ENCODE peak calls at places on chromosomes 3 and 15, in ten cellular contexts. M is right cardiac atrium, Q is IMR-90, Z is ovary, N is neural progenitor cell, U is uterus, A is OCI-LY7, I is psoas muscle, V is tibial artery, G is lung. R is an unnamed sample. For H3K9me3 and H3K4me1, the result is how much of the 10 kb centered on the place peaks cover.

GRCh38 chr15:75725021-75725718 is 12.5 kb upstream of the CSPG4 start:
- DNase-seq in V (peak), M (no peak), Q (no peak), I (peak), N (no peak), G (no peak), A (no peak), U (no peak), Z (no peak), R (no peak)

GRCh38 chr15:79595271-79595670 is 163.1 kb downstream of the MINAR1 start:
- DNase-seq in I (no peak), V (no peak), Q (no peak), Z (no peak), N (no peak), M (no peak), U (no peak), G (no peak), A (no peak), R (no peak)

GRCh38 chr3:31213869-31214486 is 318.7 kb upstream of the STT3B start:
- DNase-seq in M (no peak), A (peak), U (no peak), Z (no peak), I (no peak), G (no peak), N (no peak), Q (no peak), V (no peak), R (no peak)

GRCh38 chr3:192878374-192878773 is 39.3 kb downstream of the MB21D2 start:
- DNase-seq in I (no peak), Q (no peak), A (no peak), Z (no peak), V (no peak), U (no peak), N (no peak), G (no peak), M (no peak), R (no peak)

GRCh38 chr3:170780955-170781354 is 89.0 kb downstream of the RPL22L1 start:
- DNase-seq in N (no peak), G (no peak), Q (peak), I (no peak), V (no peak), U (no peak), M (no peak), Z (no peak), A (no peak), R (no peak)

GRCh38 chr15:98324341-98324970 is 323.9 kb upstream of the IGF1R start:
- DNase-seq in M (no peak), Z (no peak), V (no peak), U (no peak), I (no peak), G (no peak), N (no peak), A (no peak), Q (no peak), R (no peak)

GRCh38 chr15:29262738-29263137 is 6.9 kb downstream of the NSMCE3 start:
- DNase-seq in V (no peak), N (no peak), Q (no peak), G (no peak), M (no peak), U (no peak), I (no peak), Z (no peak), A (no peak), R (no peak)

GRCh38 chr3:177609613-177610012 is 412.3 kb upstream of the TBL1XR1 start:
- DNase-seq in U (no peak), N (no peak), Q (no peak), G (no peak), A (no peak), I (no peak), V (no peak), M (no peak), Z (no peak), R (no peak)

GRCh38 chr3:108125550-108126071 is 34.8 kb upstream of the CD47 start:
- DNase-seq in M (no peak), Z (no peak), G (no peak), I (no peak), A (peak), Q (no peak), N (peak), V (no peak), U (no peak), R (peak)

GRCh38 chr3:101383656-101384055 is 63.3 kb upstream of the IMPG2 start:
- DNase-seq in I (no peak), Q (no peak), V (no peak), G (no peak), Z (no peak), A (no peak), N (peak), U (no peak), M (no peak), R (no peak)

GRCh38 chr3:107224001-107224596 is 153.1 kb upstream of the CCDC54 start:
- DNase-seq in M (no peak), Z (no peak), U (no peak), V (no peak), I (no peak), G (no peak), Q (no peak), A (no peak), N (no peak), R (no peak)

GRCh38 chr3:187922704-187923393 is 177.6 kb upstream of the BCL6 start:
- DNase-seq in U (no peak), Q (peak), Z (no peak), A (no peak), I (no peak), V (no peak), G (no peak), N (no peak), M (no peak), R (no peak)

GRCh38 chr3:81308296-81308695 is 453.1 kb downstream of the GBE1 start:
- DNase-seq in Z (no peak), M (no peak), U (no peak), G (no peak), N (no peak), I (no peak), Q (peak), A (no peak), V (no peak), R (no peak)

GRCh38 chr3:134754768-134755559 is 40.1 kb upstream of the EPHB1 start:
- DNase-seq in V (no peak), G (peak), U (no peak), A (peak), I (peak), Z (no peak), M (no peak), Q (peak), N (peak), R (peak)

GRCh38 chr3:158683216-158683975 is 10.9 kb upstream of the LXN start:
- DNase-seq in N (no peak), Q (peak), Z (no peak), V (no peak), G (no peak), I (no peak), U (no peak), M (no peak), A (no peak), R (no peak)

GRCh38 chr3:45462522-45463262 is 74.3 kb downstream of the LARS2 start:
- DNase-seq in U (no peak), Q (peak), V (no peak), N (no peak), A (peak), M (no peak), I (no peak), Z (no peak), G (no peak), R (no peak)

GRCh38 chr15:100705841-100706240 is 103.5 kb downstream of the ASB7 start:
- DNase-seq in U (no peak), Z (no peak), M (no peak), I (no peak), V (no peak), A (no peak), G (no peak), Q (no peak), N (no peak), R (no peak)

GRCh38 chr3:119149484-119149883 is 3.5 kb downstream of the TEX55 start:
- DNase-seq in A (no peak), U (no peak), G (no peak), I (no peak), Z (no peak), M (no peak), Q (peak), V (no peak), N (no peak), R (no peak)

GRCh38 chr15:60576515-60576914 is 97.6 kb upstream of the ICE2 start:
- DNase-seq in A (no peak), Z (no peak), N (no peak), I (no peak), U (no peak), V (no peak), G (no peak), Q (no peak), M (no peak), R (no peak)

GRCh38 chr15:60964527-60964926 is 264.6 kb downstream of the RORA start:
- DNase-seq in U (no peak), A (no peak), Q (no peak), M (no peak), N (no peak), G (no peak), V (no peak), I (peak), Z (no peak), R (no peak)

GRCh38 chr15:52252781-52253180 is 42.8 kb downstream of the MYO5C start:
- DNase-seq in U (no peak), V (no peak), M (no peak), G (no peak), A (no peak), Q (peak), N (no peak), Z (no peak), I (no peak), R (no peak)

GRCh38 chr3:59535791-59536221 is 486.0 kb upstream of the CFAP20DC start:
- DNase-seq in Z (no peak), A (no peak), U (no peak), V (no peak), G (no peak), I (no peak), M (no peak), N (no peak), Q (peak), R (no peak)

GRCh38 chr3:13371100-13372075 is 48.7 kb downstream of the NUP210 start:
- DNase-seq in U (no peak), N (no peak), Q (no peak), A (no peak), M (no peak), V (no peak), G (no peak), I (no peak), Z (no peak), R (no peak)

GRCh38 chr3:183533410-183534132 is 21.9 kb downstream of the KLHL6 start:
- DNase-seq in G (peak), A (no peak), U (no peak), Z (no peak), I (no peak), Q (no peak), M (no peak), N (no peak), V (no peak), R (no peak)

GRCh38 chr15:67945951-67946700 is 106.3 kb upstream of the RNU6-1 start:
- DNase-seq in M (peak), N (peak), V (no peak), A (peak), G (no peak), Z (no peak), I (no peak), Q (peak), U (peak), R (no peak)

GRCh38 chr15:74530771-74531143 is 10.3 kb upstream of the ARID3B start:
- DNase-seq in I (no peak), N (no peak), Z (no peak), G (no peak), U (no peak), Q (no peak), M (no peak), A (no peak), V (no peak), R (no peak)

GRCh38 chr3:153356908-153357307 is 194.9 kb downstream of the RAP2B start:
- DNase-seq in I (no peak), M (no peak), Q (no peak), Z (no peak), V (no peak), G (no peak), U (no peak), A (no peak), N (no peak), R (no peak)

GRCh38 chr15:59371458-59372351 is 966 bp downstream of the MYO1E start:
- DNase-seq in I (peak), N (peak), M (peak), G (peak), A (no peak), Z (peak), U (peak), Q (no peak), V (peak), R (peak)

GRCh38 chr15:76973362-76973743 is 21.6 kb upstream of the PSTPIP1 start:
- DNase-seq in A (peak), I (peak), Q (peak), Z (no peak), N (peak), V (no peak), M (peak), U (no peak), G (no peak), R (no peak)

GRCh38 chr3:43105597-43106292 is at the start of gene POMGNT2:
- DNase-seq in Z (peak), Q (peak), V (peak), I (peak), U (peak), G (peak), A (no peak), N (peak), M (peak), R (peak)

GRCh38 chr3:158768881-158769518 is 32.9 kb upstream of the MFSD1 start:
- DNase-seq in G (no peak), Z (peak), A (no peak), M (no peak), U (peak), V (no peak), Q (peak), I (no peak), N (peak), R (no peak)

DNA sequence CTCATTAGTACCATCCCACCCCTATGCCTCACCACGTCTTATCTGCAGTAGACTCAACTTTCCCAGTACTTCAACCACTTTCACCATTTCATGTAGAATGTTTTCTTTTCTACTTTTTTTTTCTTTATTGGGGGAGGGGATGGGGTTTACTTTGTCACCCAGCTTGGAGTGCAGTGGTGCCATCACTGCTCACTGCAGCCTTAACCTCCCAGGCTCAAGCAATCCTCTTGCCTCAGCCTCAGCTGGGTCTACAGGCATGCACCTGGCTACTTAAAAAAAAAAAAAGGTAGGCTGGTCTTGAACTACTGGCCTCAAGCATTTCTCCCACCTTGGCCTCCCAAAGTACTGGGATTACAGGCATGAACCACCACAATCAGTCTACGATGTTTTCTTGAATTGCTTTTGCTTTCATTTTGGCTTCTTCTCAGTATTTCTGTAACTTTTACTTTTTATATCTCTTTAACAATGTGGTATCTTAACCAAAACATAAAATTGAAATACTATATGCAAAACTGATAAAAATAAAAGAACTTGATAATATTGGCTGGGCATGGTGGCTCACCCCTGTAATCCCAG is 44.9 kb upstream of the CHL1 start:
- DNase-seq in G (no peak), V (no peak), M (no peak), I (no peak), N (no peak), A (no peak), Q (no peak), Z (no peak), U (no peak), R (no peak)
- H3K9me3 ChIP-seq in G (under half), V (under half), M (under half), I (under half), N (under half), A (under half), Q (under half), Z (under half), U (under half), R (under half)

DNA sequence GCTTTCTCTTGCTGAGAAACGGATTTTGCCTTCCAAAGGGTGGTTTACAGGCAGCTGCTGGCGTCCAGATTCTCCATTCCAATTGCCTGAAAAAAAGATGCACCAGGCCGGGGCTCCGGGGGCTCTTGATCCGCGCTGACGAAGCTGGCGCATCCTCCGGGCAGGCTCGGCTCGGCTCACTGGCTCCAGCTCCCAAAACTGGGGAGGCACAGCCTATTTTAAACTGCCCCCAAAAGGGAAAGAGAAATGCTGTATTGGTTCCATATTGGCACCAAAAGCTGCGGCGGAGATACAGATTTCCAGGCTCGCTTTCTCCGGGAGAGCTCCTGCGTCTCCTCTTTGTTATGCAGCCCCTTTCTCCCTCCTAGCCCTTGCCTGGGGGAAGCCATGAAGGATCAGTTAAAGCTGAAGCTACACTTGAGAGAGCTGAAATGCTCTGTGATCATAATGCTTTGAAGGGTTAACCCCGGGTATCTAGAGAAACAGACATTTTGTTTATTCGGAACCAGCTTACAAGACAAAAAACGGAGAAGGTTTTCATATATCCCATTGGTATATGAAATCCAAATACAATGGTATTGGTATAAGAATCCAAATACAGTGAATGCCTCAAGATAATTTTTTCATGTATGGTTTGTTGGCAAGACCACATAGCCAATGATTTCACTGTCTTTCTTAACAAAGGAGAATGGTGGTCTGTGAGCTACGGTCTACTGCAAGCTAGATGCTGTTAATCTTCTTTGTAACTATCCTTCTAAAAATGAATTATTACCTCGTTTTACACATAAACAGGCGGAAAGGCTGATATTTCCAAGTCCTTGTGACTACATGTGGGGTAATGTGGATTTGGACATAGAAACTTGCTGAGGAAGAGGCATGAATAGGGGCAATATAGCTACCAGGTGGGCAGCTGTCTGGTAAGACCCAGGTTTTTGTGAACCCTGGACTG is 704 bp downstream of the CD200 start:
- DNase-seq in M (peak), Z (peak), Q (no peak), A (no peak), N (peak), U (peak), I (no peak), G (no peak), V (peak), R (peak)
- H3K4me3 ChIP-seq in M (peak), Z (peak), Q (peak), A (peak), N (peak), U (peak), I (peak), G (peak), V (peak), R (peak)

DNA sequence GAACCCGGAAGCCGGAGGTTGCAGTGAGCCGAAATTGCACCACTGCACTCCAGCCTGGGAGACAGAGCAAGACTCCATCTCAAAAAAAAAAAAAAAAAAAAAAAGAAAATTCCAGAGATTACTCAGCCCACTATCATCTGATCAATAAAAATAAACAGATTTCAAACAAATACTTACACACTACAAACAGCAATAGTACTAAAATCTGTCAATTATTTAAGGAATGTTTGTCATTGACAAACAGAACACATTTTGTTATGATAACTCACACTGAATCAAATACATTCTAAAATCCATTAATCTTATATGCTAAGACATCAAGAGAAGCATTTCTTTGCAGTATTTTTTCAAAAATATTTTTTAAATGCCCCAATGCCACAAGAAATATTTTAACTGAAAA is 7.6 kb downstream of the MYO9A start:
- DNase-seq in A (no peak), Q (no peak), G (no peak), Z (no peak), I (no peak), M (no peak), N (no peak), U (no peak), V (no peak), R (no peak)
- H3K4me1 ChIP-seq in A (under half), Q (under half), G (under half), Z (under half), I (half or more), M (under half), N (under half), U (under half), V (under half), R (under half)

DNA sequence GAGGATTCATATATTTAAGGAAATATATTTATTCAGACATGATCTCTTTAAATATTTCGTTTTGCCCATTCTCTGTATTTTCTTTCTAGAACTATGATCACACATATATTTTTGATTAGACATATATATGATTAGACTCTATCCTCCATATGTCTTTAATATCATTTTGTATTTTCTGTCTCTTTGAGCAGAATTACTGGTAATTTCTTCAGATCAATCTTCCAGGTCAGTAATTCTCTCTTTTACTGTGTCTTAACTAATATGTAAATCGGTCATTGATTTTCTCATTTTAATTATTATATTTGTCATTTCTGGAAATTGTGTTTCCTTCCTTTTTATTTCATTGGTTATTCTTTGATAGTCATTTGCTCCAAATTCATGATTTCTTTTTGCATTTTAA is 586.2 kb downstream of the NR2F2 start:
- DNase-seq in Z (no peak), I (no peak), M (no peak), U (no peak), N (no peak), Q (no peak), G (no peak), A (no peak), V (no peak), R (no peak)
- H3K9me3 ChIP-seq in Z (under half), I (under half), M (under half), U (under half), N (under half), Q (under half), G (under half), A (under half), V (under half), R (under half)

GRCh38 chr3:10723991-10724390 is 92.0 kb upstream of the SLC6A11 start:
- DNase-seq in Q (no peak), I (no peak), G (no peak), U (no peak), Z (no peak), N (no peak), A (no peak), M (no peak), V (no peak), R (no peak)
- H3K4me3 ChIP-seq in Q (no peak), I (no peak), G (no peak), U (no peak), Z (no peak), N (no peak), A (no peak), M (no peak), V (no peak), R (no peak)

GRCh38 chr3:159787794-159788205 is 200.8 kb upstream of the IL12A start:
- DNase-seq in A (no peak), V (no peak), Z (no peak), U (no peak), G (no peak), M (no peak), Q (peak), I (no peak), N (no peak), R (no peak)
- H3K4me1 ChIP-seq in A (under half), V (under half), Z (under half), U (under half), G (under half), M (under half), Q (under half), I (under half), N (under half), R (under half)

DNA sequence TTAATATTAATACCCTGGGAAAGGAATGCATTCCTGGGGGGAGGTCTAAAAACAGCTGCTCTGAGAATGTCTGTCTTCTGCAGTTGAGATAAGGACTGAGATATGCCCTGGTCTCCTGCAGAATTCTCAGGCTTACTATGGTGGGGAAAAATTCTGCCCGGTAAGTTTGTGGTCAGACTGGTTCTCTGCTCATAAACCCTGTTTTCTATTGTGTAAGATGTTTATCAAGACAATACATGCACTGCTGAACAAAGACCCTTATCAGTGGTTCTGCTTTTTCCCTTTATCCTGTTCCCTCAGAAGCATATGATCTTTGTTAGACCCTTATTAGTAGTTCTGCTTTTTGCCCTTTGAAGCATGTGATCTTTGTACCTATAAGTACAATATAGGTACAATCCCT is 494.6 kb downstream of the CNTN6 start:
- DNase-seq in A (no peak), U (no peak), I (no peak), M (no peak), Z (no peak), Q (no peak), G (no peak), N (no peak), V (no peak), R (no peak)
- H3K9me3 ChIP-seq in A (under half), U (under half), I (under half), M (under half), Z (under half), Q (under half), G (under half), N (under half), V (under half), R (under half)